ENCODE peak calls at places on chromosomes 4 and X, in seven cellular contexts. T is heart left ventricle, W is uterus, U is right lobe of liver, K is NB4, O is GM12891, Q is GM12878. Z is an unnamed sample.
A peak's percentile ranks its signal among the peaks of the same experiment; 100 is the strongest.

GRCh38 chr4:40335508-40335860 is 351 bp downstream of the CHRNA9 start:
- DNase-seq in T (no peak), W (no peak), U (no peak), K (no peak), O (no peak), Q (no peak), Z (no peak)

GRCh38 chr4:56240554-56241190 is 146.6 kb downstream of the AASDH start:
- DNase-seq in T (no peak), W (no peak), U (no peak), K (no peak), O (no peak), Q (no peak), Z (peak; percentile 11)

GRCh38 chrX:120697053-120697452 is 67.2 kb upstream of the C1GALT1C1 start:
- DNase-seq in T (no peak), W (no peak), U (no peak), K (no peak), O (no peak), Q (peak; percentile 66), Z (no peak)

GRCh38 chr4:160877087-160877790 is 1286.6 kb downstream of the FSTL5 start:
- DNase-seq in T (no peak), W (no peak), U (no peak), K (no peak), O (no peak), Q (no peak), Z (no peak)

GRCh38 chr4:95693594-95693993 is 144.8 kb upstream of the UNC5C start:
- DNase-seq in T (no peak), W (no peak), U (no peak), K (peak; percentile 21), O (no peak), Q (no peak), Z (peak; percentile 0)

GRCh38 chr4:76354517-76355473 is 48.3 kb downstream of the STBD1 start:
- DNase-seq in T (no peak), W (no peak), U (no peak), K (peak; percentile 76), O (no peak), Q (no peak), Z (no peak)

GRCh38 chrX:132622130-132622529 is 133.3 kb upstream of the MBNL3 start:
- DNase-seq in T (no peak), W (no peak), U (no peak), K (peak; percentile 51), O (no peak), Q (no peak), Z (peak; percentile 86)

GRCh38 chr4:169621754-169622481 is 1.5 kb downstream of the CLCN3 start:
- DNase-seq in T (no peak), W (no peak), U (no peak), K (peak; percentile 60), O (no peak), Q (no peak), Z (peak; percentile 68)

GRCh38 chr4:76723916-76724315 is 174.0 kb downstream of the SOWAHB start:
- DNase-seq in T (no peak), W (no peak), U (no peak), K (peak; percentile 34), O (no peak), Q (no peak), Z (no peak)

GRCh38 chrX:154436290-154436596 is 711 bp upstream of the GDI1 start:
- DNase-seq in T (no peak), W (no peak), U (no peak), K (no peak), O (no peak), Q (no peak), Z (no peak)

GRCh38 chr4:138182838-138183426 is 59.2 kb downstream of the SLC7A11 start:
- DNase-seq in T (no peak), W (no peak), U (no peak), K (peak; percentile 61), O (no peak), Q (no peak), Z (peak; percentile 38)

GRCh38 chrX:21949689-21950088 is 9.2 kb downstream of the SMS start:
- DNase-seq in T (no peak), W (no peak), U (no peak), K (no peak), O (no peak), Q (no peak), Z (no peak)

GRCh38 chr4:119525005-119525749 is 103.4 kb downstream of the PDE5A start:
- DNase-seq in T (no peak), W (no peak), U (no peak), K (no peak), O (no peak), Q (no peak), Z (no peak)

GRCh38 chr4:23881674-23882337 is 8.0 kb downstream of the PPARGC1A start:
- DNase-seq in T (no peak), W (no peak), U (peak; percentile 70), K (no peak), O (no peak), Q (no peak), Z (no peak)

GRCh38 chr4:185210102-185210981 is 944 bp downstream of the SNX25 start:
- DNase-seq in T (peak; percentile 67), W (peak; percentile 43), U (peak; percentile 65), K (peak; percentile 68), O (no peak), Q (no peak), Z (peak; percentile 47)

GRCh38 chrX:111743316-111743715 is 62.3 kb downstream of the ALG13 start:
- DNase-seq in T (no peak), W (no peak), U (no peak), K (peak; percentile 0), O (no peak), Q (no peak), Z (no peak)

GRCh38 chr4:77347341-77347740 is 190.3 kb downstream of the CCNG2 start:
- DNase-seq in T (no peak), W (no peak), U (no peak), K (no peak), O (no peak), Q (no peak), Z (no peak)

GRCh38 chr4:46081211-46081610 is 42.6 kb downstream of the GABRG1 start:
- DNase-seq in T (no peak), W (no peak), U (no peak), K (no peak), O (no peak), Q (no peak), Z (peak; percentile 87)

GRCh38 chrX:155874571-155875244 is 6.4 kb upstream of the VAMP7 start:
- DNase-seq in T (no peak), W (no peak), U (no peak), K (no peak), O (no peak), Q (no peak), Z (no peak)

GRCh38 chrX:28324306-28324705 is 262.9 kb upstream of the IL1RAPL1 start:
- DNase-seq in T (no peak), W (no peak), U (no peak), K (no peak), O (no peak), Q (no peak), Z (no peak)

GRCh38 chr4:25280210-25280609 is 32.4 kb upstream of the ZCCHC4 start:
- DNase-seq in T (no peak), W (no peak), U (no peak), K (no peak), O (no peak), Q (no peak), Z (no peak)

GRCh38 chrX:119236599-119237525 is 777 bp downstream of the PGRMC1 start:
- DNase-seq in T (peak; percentile 29), W (peak; percentile 32), U (peak; percentile 45), K (peak; percentile 32), O (no peak), Q (no peak), Z (peak; percentile 46)

GRCh38 chr4:15004701-15005301 is 2.5 kb downstream of the CPEB2 start:
- DNase-seq in T (peak; percentile 92), W (peak; percentile 82), U (peak; percentile 94), K (peak; percentile 81), O (peak; percentile 8), Q (no peak), Z (peak; percentile 84)

GRCh38 chrX:25034889-25035288 is 19.1 kb upstream of the ARX start:
- DNase-seq in T (no peak), W (no peak), U (no peak), K (no peak), O (no peak), Q (no peak), Z (peak; percentile 2)

DNA sequence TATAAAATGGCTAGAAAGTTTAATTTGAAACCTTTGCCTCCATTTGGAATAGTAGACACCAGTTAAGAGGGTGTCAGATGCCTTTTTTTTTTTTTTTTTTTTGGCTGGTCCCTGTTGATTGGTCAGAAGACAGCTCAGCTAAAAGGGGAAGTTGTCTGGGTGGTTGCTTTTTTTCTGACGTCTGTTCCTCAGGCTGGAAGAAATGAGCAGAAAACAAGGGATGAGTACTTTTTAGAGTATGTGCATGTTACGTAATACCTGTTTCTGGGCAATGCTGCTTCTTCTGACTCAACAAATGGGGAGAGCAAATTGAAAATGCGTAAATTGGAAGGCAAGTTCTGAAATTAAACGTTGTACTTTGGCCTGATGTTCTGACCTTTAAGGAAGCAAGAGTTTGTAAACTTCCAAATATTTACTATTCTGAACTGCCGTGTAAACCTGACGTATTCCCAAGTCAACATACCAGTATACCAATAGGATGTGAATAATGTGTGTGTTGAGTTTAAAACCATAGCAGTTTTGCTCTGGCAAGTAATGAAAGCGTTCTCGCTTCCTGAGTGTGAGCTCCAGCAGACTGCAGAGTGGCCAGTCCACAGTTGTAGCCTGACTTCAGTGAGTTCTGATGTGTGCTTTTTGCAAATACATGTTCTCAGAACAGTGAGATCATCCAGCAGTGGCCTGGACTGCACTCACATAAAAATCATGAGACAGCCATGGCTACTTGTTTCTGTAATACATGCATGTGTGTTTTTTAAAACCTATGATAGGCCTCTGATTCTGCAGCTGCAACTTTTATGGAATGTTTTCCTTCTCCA is 1.7 kb downstream of the SAT1 start:
- DNase-seq in T (no peak), W (no peak), U (no peak), K (peak; percentile 91), O (no peak), Q (no peak), Z (peak; percentile 53)
- TF ChIP-seq POLR2A in T (no peak), W (peak; percentile 24), U (peak; percentile 1), K (no peak), O (peak; percentile 74), Q (peak; percentile 50), Z (no peak)

GRCh38 chr4:6294705-6295421 is 25.2 kb downstream of the WFS1 start:
- DNase-seq in T (no peak), W (no peak), U (no peak), K (no peak), O (no peak), Q (no peak), Z (no peak)
- TF ChIP-seq POLR2A in T (no peak), W (no peak), U (no peak), K (no peak), O (no peak), Q (no peak), Z (no peak)

GRCh38 chrX:13653022-13653693 is at the start of gene TCEANC:
- DNase-seq in T (peak; percentile 98), W (peak; percentile 98), U (peak; percentile 94), K (peak; percentile 97), O (peak; percentile 58), Q (peak; percentile 89), Z (peak; percentile 96)
- TF ChIP-seq POLR2A in T (peak; percentile 67), W (peak; percentile 86), U (peak; percentile 84), K (no peak), O (peak; percentile 52), Q (peak; percentile 85), Z (peak; percentile 93)

DNA sequence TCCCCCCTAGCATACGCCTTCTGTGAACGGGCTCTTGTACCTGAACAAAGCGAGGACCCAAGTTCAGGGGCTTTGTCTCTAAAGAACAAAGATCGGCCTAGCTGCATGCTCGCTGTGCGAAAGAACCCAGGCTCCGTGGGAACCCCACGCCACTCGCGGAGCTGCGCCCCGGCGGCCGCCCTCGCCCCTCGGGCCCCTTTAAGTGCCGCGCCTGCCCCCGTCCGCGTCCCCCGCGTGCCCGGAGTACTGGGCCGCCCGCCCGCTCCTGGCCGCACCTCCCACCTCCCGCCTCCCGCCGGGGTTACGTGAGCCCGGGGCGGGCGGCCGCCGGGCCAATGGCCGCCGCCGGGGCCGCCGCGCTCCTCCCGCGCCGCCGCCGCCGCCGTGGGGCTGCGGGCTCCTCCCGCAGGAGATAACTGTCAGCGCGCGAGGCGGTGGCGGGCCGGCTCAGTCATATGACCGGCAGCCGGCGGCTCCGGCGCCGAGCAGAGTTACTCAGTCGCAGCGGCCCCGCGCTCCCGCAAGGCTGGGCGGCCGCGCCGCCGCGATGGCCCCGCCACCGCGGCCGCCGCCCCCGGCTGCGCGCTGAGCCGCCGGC is at the start of gene FNIP2:
- DNase-seq in T (peak; percentile 91), W (peak; percentile 83), U (peak; percentile 90), K (peak; percentile 63), O (peak; percentile 53), Q (no peak), Z (peak; percentile 93)
- TF ChIP-seq POLR2A in T (peak; percentile 69), W (peak; percentile 69), U (peak; percentile 85), K (no peak), O (no peak), Q (peak; percentile 45), Z (peak; percentile 21)